ENCODE peak calls at places on chromosomes 16 and 17, in ten cellular contexts. One of them, this sample, is unnamed.

GRCh38 chr16:79618041-79618711 is 17.6 kb upstream of the MAF start:
- DNase-seq in LHCN-M2: no peak
- DNase-seq in omental fat pad: no peak
- DNase-seq in kidney tubule cell: no peak
- DNase-seq in lung microvascular endothelial cell: no peak
- DNase-seq in left cardiac atrium: no peak
- DNase-seq in H9: no peak
- DNase-seq in mesendoderm: no peak
- DNase-seq in sigmoid colon: no peak
- DNase-seq in hippocampal formation: no peak
- DNase-seq in this sample: no peak

GRCh38 chr17:61285483-61286320 is 113.9 kb upstream of the TBX2 start:
- DNase-seq in H9: peak; percentile 52
- DNase-seq in hippocampal formation: no peak
- DNase-seq in left cardiac atrium: peak; percentile 38
- DNase-seq in mesendoderm: peak; percentile 91
- DNase-seq in sigmoid colon: no peak
- DNase-seq in omental fat pad: no peak
- DNase-seq in lung microvascular endothelial cell: peak; percentile 12
- DNase-seq in LHCN-M2: peak; percentile 92
- DNase-seq in kidney tubule cell: peak; percentile 14
- DNase-seq in this sample: no peak

GRCh38 chr16:69542974-69543373 is 22.8 kb upstream of the NFAT5 start:
- DNase-seq in lung microvascular endothelial cell: no peak
- DNase-seq in kidney tubule cell: no peak
- DNase-seq in hippocampal formation: no peak
- DNase-seq in mesendoderm: no peak
- DNase-seq in omental fat pad: no peak
- DNase-seq in H9: no peak
- DNase-seq in left cardiac atrium: no peak
- DNase-seq in LHCN-M2: no peak
- DNase-seq in sigmoid colon: no peak
- DNase-seq in this sample: no peak

GRCh38 chr17:65228734-65229390 is 91.7 kb downstream of the RGS9 start:
- DNase-seq in omental fat pad: no peak
- DNase-seq in sigmoid colon: no peak
- DNase-seq in hippocampal formation: no peak
- DNase-seq in kidney tubule cell: no peak
- DNase-seq in lung microvascular endothelial cell: peak; percentile 47
- DNase-seq in H9: no peak
- DNase-seq in mesendoderm: peak; percentile 66
- DNase-seq in LHCN-M2: peak; percentile 15
- DNase-seq in left cardiac atrium: no peak
- DNase-seq in this sample: no peak

GRCh38 chr17:17605747-17606083 is 14.2 kb upstream of the PEMT start:
- DNase-seq in LHCN-M2: peak; percentile 59
- DNase-seq in lung microvascular endothelial cell: no peak
- DNase-seq in H9: no peak
- DNase-seq in kidney tubule cell: no peak
- DNase-seq in hippocampal formation: no peak
- DNase-seq in mesendoderm: no peak
- DNase-seq in left cardiac atrium: no peak
- DNase-seq in sigmoid colon: no peak
- DNase-seq in omental fat pad: no peak
- DNase-seq in this sample: no peak

GRCh38 chr17:15918661-15919259 is 26.2 kb upstream of the ADORA2B start:
- DNase-seq in H9: no peak
- DNase-seq in left cardiac atrium: peak; percentile 48
- DNase-seq in mesendoderm: no peak
- DNase-seq in lung microvascular endothelial cell: peak; percentile 20
- DNase-seq in LHCN-M2: no peak
- DNase-seq in sigmoid colon: peak; percentile 91
- DNase-seq in hippocampal formation: no peak
- DNase-seq in omental fat pad: no peak
- DNase-seq in kidney tubule cell: peak; percentile 12
- DNase-seq in this sample: no peak

GRCh38 chr17:9645858-9646555 is 690 bp downstream of the USP43 start:
- DNase-seq in LHCN-M2: no peak
- DNase-seq in hippocampal formation: no peak
- DNase-seq in left cardiac atrium: peak; percentile 34
- DNase-seq in mesendoderm: peak; percentile 74
- DNase-seq in H9: peak; percentile 77
- DNase-seq in omental fat pad: no peak
- DNase-seq in sigmoid colon: no peak
- DNase-seq in lung microvascular endothelial cell: no peak
- DNase-seq in kidney tubule cell: peak; percentile 74
- DNase-seq in this sample: no peak

GRCh38 chr17:80760501-80760900 is 215.9 kb downstream of the RPTOR start:
- DNase-seq in omental fat pad: no peak
- DNase-seq in kidney tubule cell: peak; percentile 70
- DNase-seq in sigmoid colon: peak; percentile 50
- DNase-seq in lung microvascular endothelial cell: peak; percentile 59
- DNase-seq in left cardiac atrium: no peak
- DNase-seq in LHCN-M2: no peak
- DNase-seq in mesendoderm: no peak
- DNase-seq in hippocampal formation: no peak
- DNase-seq in H9: no peak
- DNase-seq in this sample: no peak

GRCh38 chr17:50203589-50204345 is 2.3 kb upstream of the COL1A1 start:
- DNase-seq in left cardiac atrium: peak; percentile 24
- DNase-seq in sigmoid colon: peak; percentile 62
- DNase-seq in lung microvascular endothelial cell: no peak
- DNase-seq in omental fat pad: no peak
- DNase-seq in mesendoderm: no peak
- DNase-seq in H9: no peak
- DNase-seq in hippocampal formation: no peak
- DNase-seq in kidney tubule cell: no peak
- DNase-seq in LHCN-M2: no peak
- DNase-seq in this sample: no peak

GRCh38 chr17:34314279-34314678 is 5.0 kb upstream of the CCL8 start:
- DNase-seq in sigmoid colon: peak; percentile 73
- DNase-seq in H9: no peak
- DNase-seq in LHCN-M2: peak; percentile 13
- DNase-seq in lung microvascular endothelial cell: no peak
- DNase-seq in omental fat pad: no peak
- DNase-seq in left cardiac atrium: peak; percentile 26
- DNase-seq in kidney tubule cell: no peak
- DNase-seq in hippocampal formation: no peak
- DNase-seq in mesendoderm: no peak
- DNase-seq in this sample: no peak

GRCh38 chr17:16911141-16911937 is 60.6 kb downstream of the TNFRSF13B start:
- DNase-seq in left cardiac atrium: peak; percentile 58
- DNase-seq in hippocampal formation: peak; percentile 13
- DNase-seq in sigmoid colon: no peak
- DNase-seq in LHCN-M2: no peak
- DNase-seq in kidney tubule cell: no peak
- DNase-seq in lung microvascular endothelial cell: peak; percentile 80
- DNase-seq in mesendoderm: no peak
- DNase-seq in H9: peak; percentile 31
- DNase-seq in omental fat pad: no peak
- DNase-seq in this sample: peak; percentile 62

GRCh38 chr17:19631905-19632304 is 16.6 kb upstream of the ALDH3A2 start:
- DNase-seq in omental fat pad: no peak
- DNase-seq in kidney tubule cell: no peak
- DNase-seq in mesendoderm: no peak
- DNase-seq in H9: no peak
- DNase-seq in lung microvascular endothelial cell: no peak
- DNase-seq in LHCN-M2: no peak
- DNase-seq in sigmoid colon: no peak
- DNase-seq in hippocampal formation: no peak
- DNase-seq in left cardiac atrium: no peak
- DNase-seq in this sample: no peak

GRCh38 chr17:29241015-29241963 is 5.4 kb upstream of the CRYBA1 start:
- DNase-seq in left cardiac atrium: peak; percentile 60
- DNase-seq in lung microvascular endothelial cell: peak; percentile 91
- DNase-seq in hippocampal formation: peak; percentile 42
- DNase-seq in kidney tubule cell: peak; percentile 97
- DNase-seq in mesendoderm: peak; percentile 96
- DNase-seq in H9: peak; percentile 77
- DNase-seq in omental fat pad: no peak
- DNase-seq in sigmoid colon: no peak
- DNase-seq in LHCN-M2: peak; percentile 95
- DNase-seq in this sample: no peak

GRCh38 chr16:49859139-49859947 is 3.4 kb upstream of the ZNF423 start:
- DNase-seq in sigmoid colon: peak; percentile 83
- DNase-seq in left cardiac atrium: peak; percentile 88
- DNase-seq in omental fat pad: no peak
- DNase-seq in lung microvascular endothelial cell: peak; percentile 19
- DNase-seq in LHCN-M2: no peak
- DNase-seq in H9: peak; percentile 51
- DNase-seq in hippocampal formation: no peak
- DNase-seq in kidney tubule cell: no peak
- DNase-seq in mesendoderm: no peak
- DNase-seq in this sample: no peak